ENCODE peak calls at places on chromosomes 6 and 20, in seven cellular contexts. M is AG04450; E is omental fat pad; O is hypothalamus; G is stimulated activated CD4-positive, alpha-beta T cell treated with anti-CD3 and anti-CD28 coated beads, Interleukin-2, amount 100 ng/mL, for 48 hours; F is LHCN-M2; S is islet precursor cell. T is an unnamed sample.

GRCh38 chr6:101605874-101606273 is 212.4 kb downstream of the GRIK2 start:
- DNase-seq in M (no peak), E (no peak), O (no peak), G (no peak), F (peak), S (no peak), T (no peak)

GRCh38 chr6:134735461-134735860 is 214.4 kb downstream of the ALDH8A1 start:
- DNase-seq in M (no peak), E (no peak), O (no peak), G (no peak), F (no peak), S (no peak), T (no peak)

GRCh38 chr6:154482858-154483257 is 27.6 kb downstream of the CNKSR3 start:
- DNase-seq in M (no peak), E (no peak), O (no peak), G (no peak), F (peak), S (no peak), T (no peak)

GRCh38 chr20:63522091-63522868 is 1.7 kb downstream of the PPDPF start:
- DNase-seq in M (no peak), E (no peak), O (no peak), G (no peak), F (no peak), S (peak), T (no peak)

GRCh38 chr6:32415521-32416019 is 8.6 kb upstream of the BTNL2 start:
- DNase-seq in M (peak), E (peak), O (peak), G (peak), F (peak), S (peak), T (peak)

GRCh38 chr20:4720121-4720976 is 1.4 kb upstream of the PRND start:
- DNase-seq in M (peak), E (no peak), O (peak), G (peak), F (peak), S (peak), T (peak)

GRCh38 chr6:7391244-7391643 is 1.6 kb downstream of the RIOK1 start:
- DNase-seq in M (no peak), E (no peak), O (no peak), G (no peak), F (no peak), S (no peak), T (no peak)

GRCh38 chr6:109345986-109346385 is 36.3 kb downstream of the CD164 start:
- DNase-seq in M (no peak), E (no peak), O (no peak), G (no peak), F (no peak), S (no peak), T (no peak)

GRCh38 chr20:51661609-51662178 is 106.5 kb downstream of the ATP9A start:
- DNase-seq in M (no peak), E (no peak), O (no peak), G (peak), F (peak), S (no peak), T (no peak)

GRCh38 chr20:56875052-56875663 is 246.1 kb downstream of the TFAP2C start:
- DNase-seq in M (peak), E (no peak), O (no peak), G (no peak), F (peak), S (peak), T (no peak)

GRCh38 chr6:162200036-162200435 is 527.5 kb downstream of the PRKN start:
- DNase-seq in M (no peak), E (no peak), O (no peak), G (no peak), F (no peak), S (no peak), T (no peak)

GRCh38 chr20:56372850-56373249 is 14.1 kb downstream of the FAM210B start:
- DNase-seq in M (no peak), E (no peak), O (no peak), G (no peak), F (no peak), S (no peak), T (no peak)

GRCh38 chr6:148535976-148536375 is 193.3 kb downstream of the SASH1 start:
- DNase-seq in M (no peak), E (no peak), O (peak), G (no peak), F (peak), S (no peak), T (no peak)

GRCh38 chr6:128519931-128520435 is 416 bp downstream of the PTPRK start:
- DNase-seq in M (no peak), E (peak), O (peak), G (peak), F (no peak), S (no peak), T (no peak)

GRCh38 chr6:73873081-73873480 is 177.1 kb downstream of the CD109 start:
- DNase-seq in M (no peak), E (no peak), O (no peak), G (no peak), F (peak), S (no peak), T (no peak)

GRCh38 chr20:49674383-49675352 is 39.0 kb downstream of the B4GALT5 start:
- DNase-seq in M (no peak), E (no peak), O (no peak), G (no peak), F (peak), S (peak), T (no peak)

GRCh38 chr6:139640453-139640852 is 266.0 kb upstream of the CITED2 start:
- DNase-seq in M (no peak), E (no peak), O (no peak), G (no peak), F (peak), S (no peak), T (no peak)

GRCh38 chr6:113362542-113363430 is 494.4 kb upstream of the MARCKS start:
- DNase-seq in M (no peak), E (no peak), O (no peak), G (no peak), F (peak), S (no peak), T (no peak)

GRCh38 chr20:48725589-48725991 is 102.2 kb downstream of the PREX1 start:
- DNase-seq in M (no peak), E (no peak), O (no peak), G (no peak), F (peak), S (no peak), T (peak)

GRCh38 chr6:28922841-28923317 is 906 bp downstream of the TRIM27 start:
- DNase-seq in M (no peak), E (no peak), O (peak), G (no peak), F (peak), S (peak), T (no peak)

GRCh38 chr6:161498359-161498758 is 224.5 kb upstream of the AGPAT4 start:
- DNase-seq in M (no peak), E (no peak), O (no peak), G (no peak), F (peak), S (peak), T (no peak)